ENCODE peak calls at places on chromosome 9, in four cellular contexts. D is NT2/D1, X is ovary, R is cardiac fibroblast. Z is an unnamed sample.

GRCh38 chr9:136576269-136576626 is 30.4 kb upstream of the NOTCH1 start:
- DNase-seq in R (peak), D (no peak), X (no peak), Z (peak)

GRCh38 chr9:130860458-130861316 is 25.6 kb downstream of the ABL1 start:
- DNase-seq in R (peak), D (no peak), X (peak), Z (peak)

GRCh38 chr9:91295357-91295756 is 66.4 kb downstream of the AUH start:
- DNase-seq in D (no peak), X (no peak), R (no peak), Z (no peak)

GRCh38 chr9:23412458-23412857 is 413.6 kb downstream of the ELAVL2 start:
- DNase-seq in X (no peak), D (no peak), R (no peak), Z (no peak)

GRCh38 chr9:25261445-25261844 is 416.8 kb downstream of the TUSC1 start:
- DNase-seq in R (no peak), X (no peak), D (no peak), Z (no peak)

GRCh38 chr9:135583686-135584011 is 22.1 kb downstream of the PAEP start:
- DNase-seq in R (no peak), X (no peak), D (no peak), Z (no peak)

GRCh38 chr9:71975833-71976232 is 64.4 kb downstream of the C9orf85 start:
- DNase-seq in X (no peak), D (no peak), R (peak), Z (peak)

GRCh38 chr9:127792417-127793031 is 6.7 kb downstream of the CDK9 start:
- DNase-seq in R (no peak), D (no peak), X (no peak), Z (no peak)

GRCh38 chr9:76926324-76926731 is 20.4 kb upstream of the PRUNE2 start:
- DNase-seq in D (no peak), R (peak), X (no peak), Z (peak)

GRCh38 chr9:127875306-127875966 is 2.0 kb downstream of the AK1 start:
- DNase-seq in R (no peak), D (no peak), X (peak), Z (no peak)

GRCh38 chr9:13445123-13445522 is 165.6 kb upstream of the MPDZ start:
- DNase-seq in D (no peak), R (peak), X (no peak), Z (peak)

GRCh38 chr9:110977259-110977709 is 61.0 kb downstream of the LPAR1 start:
- DNase-seq in D (no peak), R (peak), X (no peak), Z (no peak)

GRCh38 chr9:89523948-89524347 is 26.0 kb upstream of the SEMA4D start:
- DNase-seq in D (no peak), R (no peak), X (no peak), Z (no peak)

GRCh38 chr9:103928452-103928851 is 165.7 kb upstream of the SMC2 start:
- DNase-seq in R (no peak), D (no peak), X (no peak), Z (no peak)

GRCh38 chr9:134777153-134777552 is 103.5 kb upstream of the FCN2 start:
- DNase-seq in D (no peak), X (no peak), R (no peak), Z (no peak)

GRCh38 chr9:122865300-122865699 is 36.9 kb upstream of the PDCL start:
- DNase-seq in D (no peak), R (no peak), X (no peak), Z (peak)

GRCh38 chr9:13013976-13014375 is 239.2 kb downstream of the LURAP1L start:
- DNase-seq in X (no peak), D (no peak), R (peak), Z (peak)

GRCh38 chr9:8115570-8115969 is 316.0 kb upstream of the DMAC1 start:
- DNase-seq in D (no peak), R (no peak), X (no peak), Z (no peak)

GRCh38 chr9:136603901-136604816 is 58.3 kb upstream of the NOTCH1 start:
- DNase-seq in R (no peak), D (no peak), X (no peak), Z (no peak)

GRCh38 chr9:110543631-110544051 is 35.9 kb downstream of the SVEP1 start:
- DNase-seq in R (peak), D (no peak), X (no peak), Z (no peak)

GRCh38 chr9:136537411-136537810 is 8.4 kb downstream of the NOTCH1 start:
- DNase-seq in R (no peak), X (no peak), D (no peak), Z (no peak)

GRCh38 chr9:112925058-112925641 is 34.5 kb upstream of the SLC46A2 start:
- DNase-seq in X (no peak), D (peak), R (peak), Z (peak)